ENCODE peak calls at places on chromosomes 16 and 17, in nine cellular contexts. One of them, this sample, is unnamed.
A peak's percentile ranks its signal among the peaks of the same experiment; 100 is the strongest.

GRCh38 chr16:67245189-67245585 is 2.1 kb downstream of the FHOD1 start:
- DNase-seq in posterior cingulate gyrus: no peak
- DNase-seq in activated T-helper 9 cell treated with anti-CD3 and anti-CD28 coated beads, Interleukin-2, amount 50 U/mL, for 16 hours: no peak
- DNase-seq in HuH-7.5: no peak
- DNase-seq in activated naive CD4-positive, alpha-beta T cell treated with anti-CD3 and anti-CD28 coated beads for 36 hours: no peak
- DNase-seq in neuronal stem cell: no peak
- DNase-seq in A172: no peak
- DNase-seq in NCI-H1436: no peak
- DNase-seq in GDM1: no peak
- DNase-seq in this sample: no peak

GRCh38 chr16:89345663-89346150 is 128.2 kb downstream of the ZNF778 start:
- DNase-seq in activated naive CD4-positive, alpha-beta T cell treated with anti-CD3 and anti-CD28 coated beads for 36 hours: no peak
- DNase-seq in neuronal stem cell: no peak
- DNase-seq in A172: no peak
- DNase-seq in GDM1: no peak
- DNase-seq in NCI-H1436: no peak
- DNase-seq in posterior cingulate gyrus: no peak
- DNase-seq in HuH-7.5: no peak
- DNase-seq in activated T-helper 9 cell treated with anti-CD3 and anti-CD28 coated beads, Interleukin-2, amount 50 U/mL, for 16 hours: no peak
- DNase-seq in this sample: no peak

GRCh38 chr16:4093495-4094137 is 22.6 kb downstream of the ADCY9 start:
- DNase-seq in activated T-helper 9 cell treated with anti-CD3 and anti-CD28 coated beads, Interleukin-2, amount 50 U/mL, for 16 hours: no peak
- DNase-seq in NCI-H1436: no peak
- DNase-seq in posterior cingulate gyrus: no peak
- DNase-seq in neuronal stem cell: no peak
- DNase-seq in HuH-7.5: no peak
- DNase-seq in GDM1: no peak
- DNase-seq in A172: no peak
- DNase-seq in activated naive CD4-positive, alpha-beta T cell treated with anti-CD3 and anti-CD28 coated beads for 36 hours: no peak
- DNase-seq in this sample: no peak

GRCh38 chr16:85928411-85928820 is 29.5 kb downstream of the IRF8 start:
- DNase-seq in HuH-7.5: no peak
- DNase-seq in GDM1: no peak
- DNase-seq in neuronal stem cell: no peak
- DNase-seq in A172: no peak
- DNase-seq in NCI-H1436: no peak
- DNase-seq in posterior cingulate gyrus: no peak
- DNase-seq in activated T-helper 9 cell treated with anti-CD3 and anti-CD28 coated beads, Interleukin-2, amount 50 U/mL, for 16 hours: no peak
- DNase-seq in activated naive CD4-positive, alpha-beta T cell treated with anti-CD3 and anti-CD28 coated beads for 36 hours: no peak
- DNase-seq in this sample: no peak

GRCh38 chr17:33864758-33865229 is 390.3 kb upstream of the CCL2 start:
- DNase-seq in GDM1: no peak
- DNase-seq in NCI-H1436: no peak
- DNase-seq in posterior cingulate gyrus: no peak
- DNase-seq in A172: no peak
- DNase-seq in neuronal stem cell: no peak
- DNase-seq in activated naive CD4-positive, alpha-beta T cell treated with anti-CD3 and anti-CD28 coated beads for 36 hours: no peak
- DNase-seq in HuH-7.5: no peak
- DNase-seq in activated T-helper 9 cell treated with anti-CD3 and anti-CD28 coated beads, Interleukin-2, amount 50 U/mL, for 16 hours: no peak
- DNase-seq in this sample: no peak

GRCh38 chr17:56629450-56630187 is 36.1 kb downstream of the NOG start:
- DNase-seq in GDM1: peak; percentile 11
- DNase-seq in A172: peak; percentile 42
- DNase-seq in posterior cingulate gyrus: no peak
- DNase-seq in neuronal stem cell: peak; percentile 21
- DNase-seq in NCI-H1436: no peak
- DNase-seq in activated T-helper 9 cell treated with anti-CD3 and anti-CD28 coated beads, Interleukin-2, amount 50 U/mL, for 16 hours: no peak
- DNase-seq in HuH-7.5: peak; percentile 28
- DNase-seq in activated naive CD4-positive, alpha-beta T cell treated with anti-CD3 and anti-CD28 coated beads for 36 hours: peak; percentile 21
- DNase-seq in this sample: no peak

GRCh38 chr16:86046026-86046713 is 147.2 kb downstream of the IRF8 start:
- DNase-seq in A172: no peak
- DNase-seq in GDM1: no peak
- DNase-seq in HuH-7.5: no peak
- DNase-seq in posterior cingulate gyrus: no peak
- DNase-seq in NCI-H1436: no peak
- DNase-seq in neuronal stem cell: no peak
- DNase-seq in activated naive CD4-positive, alpha-beta T cell treated with anti-CD3 and anti-CD28 coated beads for 36 hours: no peak
- DNase-seq in activated T-helper 9 cell treated with anti-CD3 and anti-CD28 coated beads, Interleukin-2, amount 50 U/mL, for 16 hours: no peak
- DNase-seq in this sample: no peak

GRCh38 chr17:73591278-73592078 is 52.8 kb downstream of the SDK2 start:
- DNase-seq in GDM1: peak; percentile 73
- DNase-seq in activated naive CD4-positive, alpha-beta T cell treated with anti-CD3 and anti-CD28 coated beads for 36 hours: peak; percentile 55
- DNase-seq in posterior cingulate gyrus: no peak
- DNase-seq in neuronal stem cell: no peak
- DNase-seq in A172: no peak
- DNase-seq in activated T-helper 9 cell treated with anti-CD3 and anti-CD28 coated beads, Interleukin-2, amount 50 U/mL, for 16 hours: no peak
- DNase-seq in HuH-7.5: no peak
- DNase-seq in NCI-H1436: peak; percentile 66
- DNase-seq in this sample: no peak

GRCh38 chr17:75927286-75927922 is 13.4 kb downstream of the FBF1 start:
- DNase-seq in activated naive CD4-positive, alpha-beta T cell treated with anti-CD3 and anti-CD28 coated beads for 36 hours: no peak
- DNase-seq in posterior cingulate gyrus: no peak
- DNase-seq in HuH-7.5: peak; percentile 78
- DNase-seq in neuronal stem cell: no peak
- DNase-seq in NCI-H1436: peak; percentile 28
- DNase-seq in A172: no peak
- DNase-seq in GDM1: no peak
- DNase-seq in activated T-helper 9 cell treated with anti-CD3 and anti-CD28 coated beads, Interleukin-2, amount 50 U/mL, for 16 hours: no peak
- DNase-seq in this sample: no peak

GRCh38 chr16:85460252-85460982 is 152.7 kb upstream of the GSE1 start:
- DNase-seq in neuronal stem cell: no peak
- DNase-seq in GDM1: no peak
- DNase-seq in activated naive CD4-positive, alpha-beta T cell treated with anti-CD3 and anti-CD28 coated beads for 36 hours: no peak
- DNase-seq in A172: no peak
- DNase-seq in NCI-H1436: peak; percentile 74
- DNase-seq in activated T-helper 9 cell treated with anti-CD3 and anti-CD28 coated beads, Interleukin-2, amount 50 U/mL, for 16 hours: no peak
- DNase-seq in posterior cingulate gyrus: no peak
- DNase-seq in HuH-7.5: no peak
- DNase-seq in this sample: no peak

GRCh38 chr16:14510939-14511797 is 118.9 kb downstream of the PARN start:
- DNase-seq in activated naive CD4-positive, alpha-beta T cell treated with anti-CD3 and anti-CD28 coated beads for 36 hours: no peak
- DNase-seq in posterior cingulate gyrus: no peak
- DNase-seq in A172: peak; percentile 95
- DNase-seq in GDM1: no peak
- DNase-seq in neuronal stem cell: no peak
- DNase-seq in HuH-7.5: no peak
- DNase-seq in activated T-helper 9 cell treated with anti-CD3 and anti-CD28 coated beads, Interleukin-2, amount 50 U/mL, for 16 hours: no peak
- DNase-seq in NCI-H1436: no peak
- DNase-seq in this sample: peak; percentile 61

GRCh38 chr17:57600092-57600491 is 145.0 kb downstream of the CCDC182 start:
- DNase-seq in A172: no peak
- DNase-seq in activated T-helper 9 cell treated with anti-CD3 and anti-CD28 coated beads, Interleukin-2, amount 50 U/mL, for 16 hours: no peak
- DNase-seq in NCI-H1436: no peak
- DNase-seq in HuH-7.5: no peak
- DNase-seq in neuronal stem cell: no peak
- DNase-seq in posterior cingulate gyrus: no peak
- DNase-seq in activated naive CD4-positive, alpha-beta T cell treated with anti-CD3 and anti-CD28 coated beads for 36 hours: peak; percentile 76
- DNase-seq in GDM1: no peak
- DNase-seq in this sample: no peak